ENCODE peak calls at places on chromosomes 5 and 9, in six cellular contexts. C is BJ, T is HL-60, J is foreskin fibroblast, V is OCI-LY7, Z is astrocyte of the spinal cord. G is an unnamed sample.
A peak's percentile ranks its signal among the peaks of the same experiment; 100 is the strongest.

GRCh38 chr9:125774106-125774505 is 26.9 kb downstream of the PBX3 start:
- DNase-seq in C (no peak), T (no peak), J (no peak), V (no peak), Z (no peak), G (no peak)

GRCh38 chr9:122342323-122343050 is 28.3 kb upstream of the PTGS1 start:
- DNase-seq in C (no peak), T (no peak), J (no peak), V (no peak), Z (no peak), G (no peak)

GRCh38 chr9:94212091-94212490 is 47.0 kb upstream of the ZNF169 start:
- DNase-seq in C (no peak), T (no peak), J (no peak), V (no peak), Z (peak; percentile 18), G (no peak)

GRCh38 chr5:54959673-54960418 is 25.5 kb downstream of the ESM1 start:
- DNase-seq in C (no peak), T (no peak), J (peak; percentile 54), V (peak; percentile 25), Z (no peak), G (no peak)

GRCh38 chr5:126918624-126918957 is 111.8 kb downstream of the MARCHF3 start:
- DNase-seq in C (no peak), T (no peak), J (no peak), V (no peak), Z (no peak), G (no peak)

GRCh38 chr9:128940271-128940921 is 7.0 kb downstream of the DOLK start:
- DNase-seq in C (no peak), T (no peak), J (no peak), V (no peak), Z (no peak), G (no peak)

GRCh38 chr5:114702111-114702510 is 340.2 kb downstream of the KCNN2 start:
- DNase-seq in C (no peak), T (no peak), J (no peak), V (no peak), Z (no peak), G (no peak)

GRCh38 chr9:742914-743594 is 98.4 kb upstream of the DMRT1 start:
- DNase-seq in C (no peak), T (no peak), J (no peak), V (no peak), Z (peak; percentile 78), G (no peak)

GRCh38 chr5:136811551-136811950 is 446.2 kb upstream of the TRPC7 start:
- DNase-seq in C (peak; percentile 63), T (no peak), J (peak; percentile 89), V (no peak), Z (peak; percentile 87), G (peak; percentile 81)

GRCh38 chr5:141672071-141672855 is 9.8 kb downstream of the ARAP3 start:
- DNase-seq in C (no peak), T (no peak), J (no peak), V (no peak), Z (no peak), G (no peak)

GRCh38 chr5:5483880-5484595 is 61.6 kb downstream of the ICE1 start:
- DNase-seq in C (no peak), T (no peak), J (peak; percentile 59), V (no peak), Z (no peak), G (peak; percentile 47)

GRCh38 chr9:114100536-114100935 is 1.4 kb upstream of the KIF12 start:
- DNase-seq in C (no peak), T (no peak), J (no peak), V (no peak), Z (no peak), G (no peak)

GRCh38 chr5:103475629-103476240 is 86.9 kb downstream of the NUDT12 start:
- DNase-seq in C (no peak), T (no peak), J (peak; percentile 71), V (peak; percentile 40), Z (peak; percentile 67), G (peak; percentile 58)

GRCh38 chr5:119322948-119323629 is 32.7 kb upstream of the TNFAIP8 start:
- DNase-seq in C (no peak), T (no peak), J (peak; percentile 67), V (no peak), Z (no peak), G (peak; percentile 42)

GRCh38 chr9:33227013-33227398 is 13.0 kb upstream of the SPINK4 start:
- DNase-seq in C (no peak), T (peak; percentile 92), J (no peak), V (peak; percentile 22), Z (no peak), G (no peak)

GRCh38 chr5:139215176-139215975 is 17.2 kb upstream of the SIL1 start:
- DNase-seq in C (no peak), T (no peak), J (no peak), V (no peak), Z (peak; percentile 8), G (no peak)

GRCh38 chr5:179874136-179874535 is 15.5 kb upstream of the MRNIP start:
- DNase-seq in C (no peak), T (no peak), J (no peak), V (no peak), Z (no peak), G (no peak)

GRCh38 chr9:81540142-81540701 is 149.1 kb downstream of the TLE1 start:
- DNase-seq in C (no peak), T (no peak), J (no peak), V (no peak), Z (no peak), G (no peak)

GRCh38 chr9:33619666-33620404 is 95.8 kb downstream of the ANKRD18B start:
- DNase-seq in C (peak; percentile 18), T (peak; percentile 30), J (peak; percentile 85), V (no peak), Z (peak; percentile 79), G (peak; percentile 83)

GRCh38 chr9:89899476-89900047 is 294.8 kb downstream of the GADD45G start:
- DNase-seq in C (no peak), T (no peak), J (no peak), V (no peak), Z (no peak), G (no peak)

GRCh38 chr9:93945400-93946337 is 9.5 kb downstream of the BARX1 start:
- DNase-seq in C (no peak), T (no peak), J (no peak), V (no peak), Z (no peak), G (no peak)

GRCh38 chr9:16341176-16341575 is 529.3 kb downstream of the BNC2 start:
- DNase-seq in C (peak; percentile 14), T (no peak), J (peak; percentile 73), V (no peak), Z (peak; percentile 42), G (peak; percentile 71)

GRCh38 chr5:92468307-92468706 is 1085.2 kb upstream of the ARRDC3 start:
- DNase-seq in C (no peak), T (no peak), J (no peak), V (no peak), Z (no peak), G (no peak)

GRCh38 chr5:171601266-171601881 is 181.9 kb downstream of the FGF18 start:
- DNase-seq in C (no peak), T (peak; percentile 63), J (no peak), V (no peak), Z (no peak), G (no peak)

GRCh38 chr5:14534773-14535172 is 46.8 kb upstream of the OTULINL start:
- DNase-seq in C (no peak), T (no peak), J (no peak), V (no peak), Z (no peak), G (no peak)

GRCh38 chr5:172188893-172189692 is 1.1 kb upstream of the STK10 start:
- DNase-seq in C (no peak), T (no peak), J (peak; percentile 21), V (no peak), Z (peak; percentile 91), G (no peak)

GRCh38 chr5:37847978-37848425 is 8.2 kb upstream of the GDNF start:
- DNase-seq in C (no peak), T (no peak), J (peak; percentile 84), V (no peak), Z (peak; percentile 62), G (peak; percentile 78)

GRCh38 chr5:116510525-116510924 is 64.1 kb downstream of the SEMA6A start:
- DNase-seq in C (no peak), T (no peak), J (no peak), V (no peak), Z (peak; percentile 31), G (no peak)

GRCh38 chr5:50727149-50727496 is 60.7 kb downstream of the PARP8 start:
- DNase-seq in C (no peak), T (no peak), J (no peak), V (no peak), Z (no peak), G (peak; percentile 30)

GRCh38 chr5:173625686-173626500 is 9.4 kb upstream of the BOD1 start:
- DNase-seq in C (no peak), T (no peak), J (peak; percentile 22), V (peak; percentile 83), Z (no peak), G (no peak)
- TF ChIP-seq CTCF in C (peak; percentile 12), T (no peak), J (peak; percentile 11), V (peak; percentile 78), Z (peak; percentile 11), G (peak; percentile 11)

GRCh38 chr5:57653636-57654290 is 171.2 kb upstream of the ACTBL2 start:
- DNase-seq in C (no peak), T (no peak), J (no peak), V (no peak), Z (no peak), G (no peak)
- H3K4me3 ChIP-seq in C (no peak overlapping the region), T (no peak overlapping the region), J (no peak overlapping the region), V (no peak overlapping the region), Z (no peak overlapping the region), G (no peak overlapping the region)

DNA sequence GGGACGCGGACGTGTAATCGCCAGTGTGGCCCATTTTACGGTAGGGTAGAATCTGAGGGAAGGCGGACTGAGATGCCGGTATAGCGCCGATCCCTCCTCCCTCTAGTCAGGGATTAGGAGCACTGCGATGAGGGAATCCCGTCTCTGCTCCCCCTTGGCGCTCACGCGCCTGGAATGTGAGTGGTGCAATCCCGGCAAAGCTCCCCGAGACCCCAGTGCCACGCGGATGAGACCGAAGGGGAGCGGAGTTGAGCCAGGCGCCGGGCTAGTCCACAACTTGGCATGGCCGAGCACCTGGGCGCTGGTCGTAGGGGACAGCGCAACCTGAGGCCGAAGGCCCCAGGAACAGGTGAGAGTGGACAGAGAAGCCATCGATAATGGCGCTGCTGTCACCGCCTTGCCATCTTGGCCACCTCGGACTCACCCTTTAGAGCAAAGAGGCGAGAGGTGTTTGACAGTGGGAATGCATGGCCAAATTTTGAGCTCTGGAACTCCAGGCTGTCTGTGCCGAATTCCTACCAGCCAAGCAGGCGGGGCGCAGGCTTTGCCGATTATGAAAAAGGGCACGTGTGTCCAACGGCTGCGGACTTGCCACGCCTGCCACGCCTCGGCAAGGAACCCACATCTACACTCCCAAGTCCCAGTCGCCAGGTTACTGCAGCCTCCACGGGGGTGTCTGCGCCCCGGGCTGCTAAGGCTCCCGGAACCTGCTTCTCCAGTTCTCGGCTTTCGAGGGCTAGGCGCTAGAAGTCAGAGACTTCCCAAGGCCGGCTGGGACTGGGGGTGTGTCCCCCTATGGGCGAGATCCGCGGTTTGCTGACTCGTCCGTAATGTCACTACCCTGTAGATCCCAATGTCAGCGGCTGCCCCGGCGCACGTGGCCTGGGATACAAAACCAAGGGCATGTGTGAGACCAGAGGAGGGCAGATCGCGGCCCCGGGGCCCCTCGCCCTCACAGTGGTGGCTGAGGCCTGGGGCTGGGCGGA is 2.6 kb downstream of the NPR3 start:
- DNase-seq in C (no peak), T (no peak), J (peak; percentile 68), V (no peak), Z (peak; percentile 22), G (peak; percentile 69)
- TF ChIP-seq CTCF in C (no peak), T (no peak), J (no peak), V (no peak), Z (no peak), G (no peak)

GRCh38 chr9:19464061-19464763 is 55.4 kb downstream of the ACER2 start:
- DNase-seq in C (no peak), T (no peak), J (no peak), V (no peak), Z (peak; percentile 2), G (no peak)
- H3K4me3 ChIP-seq in C (no peak overlapping the region), T (no peak overlapping the region), J (peak overlapping the region; percentile 38), V (peak overlapping the region; percentile 66), Z (no peak overlapping the region), G (peak overlapping the region; percentile 45)